ENCODE peak calls at places on chromosomes 6 and 20, in nine cellular contexts. D, U, S, Y, E, Z, R, O and W are unnamed samples.

GRCh38 chr6:107510108-107510507 is 20.2 kb downstream of the SOBP start:
- DNase-seq in D (no peak), U (no peak), S (no peak), Y (no peak), E (no peak), Z (no peak), R (no peak), O (no peak), W (no peak)

GRCh38 chr6:45300776-45301175 is 27.4 kb upstream of the RUNX2 start:
- DNase-seq in D (no peak), U (no peak), S (no peak), Y (no peak), E (no peak), Z (no peak), R (no peak), O (no peak), W (no peak)

GRCh38 chr20:50286609-50287008 is 96.0 kb downstream of the CEBPB start:
- DNase-seq in D (no peak), U (no peak), S (no peak), Y (peak), E (no peak), Z (peak), R (no peak), O (peak), W (peak)

GRCh38 chr6:152296648-152297376 is 340.4 kb downstream of the SYNE1 start:
- DNase-seq in D (no peak), U (no peak), S (no peak), Y (no peak), E (no peak), Z (no peak), R (no peak), O (no peak), W (no peak)

GRCh38 chr20:62370115-62370806 is 3.1 kb upstream of the LAMA5 start:
- DNase-seq in D (no peak), U (no peak), S (no peak), Y (peak), E (no peak), Z (peak), R (peak), O (peak), W (peak)

GRCh38 chr6:33018904-33019303 is 9.5 kb upstream of the HLA-DOA start:
- DNase-seq in D (peak), U (no peak), S (no peak), Y (no peak), E (no peak), Z (no peak), R (no peak), O (no peak), W (no peak)

GRCh38 chr6:63663882-63664281 is 28.3 kb downstream of the PHF3 start:
- DNase-seq in D (no peak), U (no peak), S (no peak), Y (no peak), E (no peak), Z (no peak), R (no peak), O (no peak), W (no peak)

GRCh38 chr6:158649289-158650143 is at the start of gene SYTL3:
- DNase-seq in D (peak), U (no peak), S (peak), Y (no peak), E (no peak), Z (peak), R (no peak), O (peak), W (no peak)

GRCh38 chr6:167742719-167743303 is 83.9 kb upstream of the AFDN start:
- DNase-seq in D (no peak), U (no peak), S (no peak), Y (no peak), E (no peak), Z (no peak), R (no peak), O (no peak), W (no peak)

GRCh38 chr20:16898433-16898832 is 150.3 kb downstream of the OTOR start:
- DNase-seq in D (no peak), U (no peak), S (no peak), Y (peak), E (no peak), Z (no peak), R (no peak), O (no peak), W (no peak)